ENCODE peak calls at places on chromosomes 12 and 14, in seven cellular contexts. R is fibroblast of lung, C is Karpas-422, P is ovary, E is body of pancreas, U is right atrium auricular region, S is K562. Y is an unnamed sample.

GRCh38 chr12:100229876-100230275 is 29.3 kb downstream of the ACTR6 start:
- DNase-seq in C (no peak), R (no peak), E (no peak), P (no peak), S (no peak), U (no peak), Y (no peak)

GRCh38 chr12:93466625-93467350 is 526 bp upstream of the MRPL42 start:
- DNase-seq in E (peak; percentile 15), S (no peak), P (peak; percentile 47), U (no peak), C (no peak), R (no peak), Y (no peak)

GRCh38 chr12:115079760-115080159 is 395.8 kb upstream of the TBX3 start:
- DNase-seq in P (no peak), R (no peak), E (peak; percentile 81), U (no peak), C (no peak), S (no peak), Y (no peak)

GRCh38 chr12:83690465-83690864 is 1003.8 kb downstream of the TMTC2 start:
- DNase-seq in P (no peak), R (no peak), C (no peak), E (no peak), U (no peak), S (no peak), Y (no peak)

GRCh38 chr12:15779925-15780324 is 9.3 kb downstream of the EPS8 start:
- DNase-seq in C (no peak), P (no peak), U (no peak), S (no peak), R (no peak), E (no peak), Y (no peak)

GRCh38 chr14:55851961-55852360 is 266.2 kb upstream of the PELI2 start:
- DNase-seq in E (no peak), P (no peak), S (no peak), U (no peak), C (no peak), R (no peak), Y (no peak)

GRCh38 chr12:32471601-32472001 is 72.2 kb downstream of the FGD4 start:
- DNase-seq in P (no peak), E (no peak), S (no peak), R (peak; percentile 17), C (no peak), U (no peak), Y (no peak)

GRCh38 chr12:57615637-57616036 is 4.4 kb downstream of the ARHGEF25 start:
- DNase-seq in S (no peak), C (no peak), R (no peak), P (no peak), U (no peak), E (no peak), Y (no peak)

GRCh38 chr14:35631071-35631805 is 97.3 kb downstream of the INSM2 start:
- DNase-seq in P (no peak), C (peak; percentile 81), R (no peak), U (no peak), E (no peak), S (no peak), Y (no peak)

GRCh38 chr14:56702515-56702914 is 107.8 kb downstream of the OTX2 start:
- DNase-seq in S (no peak), P (no peak), R (no peak), U (no peak), E (no peak), C (no peak), Y (no peak)

GRCh38 chr14:105280525-105280924 is 20.3 kb downstream of the BRF1 start:
- DNase-seq in S (no peak), C (no peak), R (no peak), U (no peak), E (no peak), P (no peak), Y (no peak)

GRCh38 chr14:74522740-74523139 is 29.2 kb downstream of the ISCA2 start:
- DNase-seq in E (no peak), C (no peak), U (no peak), P (no peak), S (no peak), R (no peak), Y (peak; percentile 30)

GRCh38 chr12:125188912-125189881 is 124.0 kb downstream of the AACS start:
- DNase-seq in S (no peak), P (no peak), E (no peak), C (peak; percentile 55), U (no peak), R (no peak), Y (no peak)

GRCh38 chr12:115798309-115798917 is 479.1 kb downstream of the MED13L start:
- DNase-seq in E (no peak), R (no peak), C (no peak), S (no peak), U (no peak), P (no peak), Y (no peak)

GRCh38 chr14:24279301-24280186 is 8.1 kb upstream of the RABGGTA start:
- DNase-seq in R (no peak), S (no peak), U (no peak), E (peak; percentile 60), C (peak; percentile 84), P (no peak), Y (no peak)

GRCh38 chr12:17342381-17342961 is 736.5 kb upstream of the LMO3 start:
- DNase-seq in P (no peak), E (no peak), S (no peak), C (no peak), U (no peak), R (no peak), Y (no peak)

GRCh38 chr14:92494512-92494911 is 19.1 kb upstream of the RIN3 start:
- DNase-seq in S (no peak), P (no peak), R (no peak), U (no peak), E (no peak), C (no peak), Y (no peak)

GRCh38 chr12:79155703-79156102 is 291.1 kb downstream of the SYT1 start:
- DNase-seq in S (no peak), E (no peak), U (no peak), R (peak; percentile 59), C (no peak), P (no peak), Y (no peak)

GRCh38 chr12:94704452-94704871 is 54.1 kb upstream of the TMCC3 start:
- DNase-seq in S (no peak), C (peak; percentile 57), R (peak; percentile 97), U (no peak), P (no peak), E (peak; percentile 36), Y (no peak)
- H3K27ac ChIP-seq in S (no peak overlapping the region), C (no peak overlapping the region), R (no peak overlapping the region), U (no peak overlapping the region), P (no peak overlapping the region), E (no peak overlapping the region), Y (peak overlapping the region; percentile 7)

GRCh38 chr12:117155278-117156060 is 34.8 kb downstream of the FBXO21 start:
- DNase-seq in U (no peak), R (peak; percentile 26), S (peak; percentile 92), P (peak; percentile 44), E (peak; percentile 80), C (peak; percentile 97), Y (peak; percentile 59)

GRCh38 chr12:117148642-117149041 is 41.6 kb downstream of the FBXO21 start:
- DNase-seq in P (no peak), U (no peak), S (peak; percentile 45), E (no peak), R (no peak), C (no peak), Y (no peak)

GRCh38 chr12:117158096-117158495 is 32.2 kb downstream of the FBXO21 start:
- DNase-seq in C (no peak), R (no peak), S (no peak), E (no peak), P (no peak), U (no peak), Y (no peak)

GRCh38 chr12:117151195-117152031 is 38.9 kb downstream of the FBXO21 start:
- DNase-seq in E (peak; percentile 54), R (peak; percentile 59), S (peak; percentile 84), C (no peak), U (peak; percentile 79), P (peak; percentile 73), Y (peak; percentile 79)

DNA sequence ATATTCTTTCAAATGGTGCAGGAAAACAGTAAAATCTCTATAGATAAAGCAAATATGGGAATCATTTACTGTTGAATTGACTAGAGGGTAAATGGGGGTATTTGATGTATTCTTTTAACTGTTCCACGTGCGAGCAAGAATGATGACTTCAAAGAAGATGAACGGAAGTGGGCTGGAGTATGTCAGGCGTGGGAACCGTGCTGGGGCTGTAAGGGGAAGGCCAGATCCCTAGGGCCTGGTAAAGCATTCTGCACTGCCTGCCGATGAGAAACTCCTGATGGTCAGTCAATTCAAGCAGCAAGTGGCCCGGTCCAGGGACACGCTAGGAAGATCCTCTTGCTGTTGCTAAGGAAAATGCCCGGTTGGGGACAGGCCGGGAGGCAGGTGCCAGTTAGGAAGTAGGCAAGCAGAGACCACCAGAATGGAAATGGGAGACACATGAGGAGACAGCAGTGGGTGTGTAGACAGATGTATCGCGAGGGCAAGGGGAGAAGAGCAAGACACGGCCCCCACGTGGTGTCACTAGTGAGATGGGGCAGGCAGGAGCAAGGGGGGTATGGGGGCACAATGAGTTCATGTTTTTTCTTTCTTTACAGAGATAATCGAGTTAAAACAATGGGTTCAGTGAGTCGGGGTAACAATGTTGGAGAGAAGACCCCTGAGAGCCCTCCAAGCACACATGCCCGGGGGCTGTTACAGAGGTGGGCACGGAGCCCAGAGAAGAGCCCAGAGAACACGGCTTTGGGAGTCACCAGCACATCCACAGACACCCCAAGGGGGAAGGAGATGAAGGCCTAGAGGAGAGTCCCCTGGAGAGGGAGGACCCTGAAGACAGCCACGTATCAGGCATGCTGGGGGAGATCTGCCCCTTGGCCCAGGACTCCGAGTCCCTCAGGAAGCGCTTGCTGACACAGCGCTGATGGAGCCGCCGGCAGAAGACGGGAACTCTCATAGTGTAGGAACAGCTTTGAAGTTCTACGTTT is 37.2 kb downstream of the FBXO21 start:
- DNase-seq in S (no peak), C (no peak), R (no peak), U (no peak), P (peak; percentile 8), E (no peak), Y (no peak)
- H3K36me3 ChIP-seq in S (peaks cover 47% of the 10 kb centered on the region), C (peaks cover 47% of the 10 kb centered on the region), R (peaks cover 8% of the 10 kb centered on the region), U (peaks cover 67% of the 10 kb centered on the region), P (no peaks in the 10 kb centered on the region), E (peaks cover 22% of the 10 kb centered on the region), Y (peaks cover 79% of the 10 kb centered on the region)

GRCh38 chr12:6644903-6645302 is 2.3 kb downstream of the ACRBP start:
- DNase-seq in P (no peak), S (no peak), C (no peak), E (no peak), R (no peak), U (no peak), Y (no peak)
- H3K4me3 ChIP-seq in P (no peak overlapping the region), S (no peak overlapping the region), C (no peak overlapping the region), E (no peak overlapping the region), R (no peak overlapping the region), U (no peak overlapping the region), Y (no peak overlapping the region)

GRCh38 chr14:65330416-65330815 is 82.1 kb upstream of the FUT8 start:
- DNase-seq in S (no peak), E (no peak), C (no peak), R (no peak), U (no peak), P (no peak), Y (no peak)

GRCh38 chr14:65332141-65332871 is 80.2 kb upstream of the FUT8 start:
- DNase-seq in R (no peak), C (peak; percentile 90), E (no peak), P (no peak), S (no peak), U (no peak), Y (no peak)

GRCh38 chr14:65331652-65332051 is 80.9 kb upstream of the FUT8 start:
- DNase-seq in E (no peak), R (no peak), U (no peak), P (no peak), S (no peak), C (no peak), Y (no peak)

GRCh38 chr14:65329911-65330310 is 82.6 kb upstream of the FUT8 start:
- DNase-seq in R (no peak), E (no peak), U (no peak), P (no peak), C (peak; percentile 88), S (no peak), Y (no peak)

GRCh38 chr14:65329481-65329880 is 83.0 kb upstream of the FUT8 start:
- DNase-seq in C (no peak), P (no peak), S (no peak), R (no peak), U (no peak), E (no peak), Y (no peak)
- H3K27ac ChIP-seq in C (peak overlapping the region; percentile 86), P (no peak overlapping the region), S (no peak overlapping the region), R (no peak overlapping the region), U (no peak overlapping the region), E (no peak overlapping the region), Y (no peak overlapping the region)